ENCODE peak calls at places on chromosomes 7 and 10, in six cellular contexts. V, N, L, W, F and H are unnamed samples.
A peak's percentile ranks its signal among the peaks of the same experiment; 100 is the strongest.

GRCh38 chr7:80661729-80662128 is 23.3 kb downstream of the CD36 start:
- DNase-seq in V (no peak), N (no peak), L (no peak), W (no peak), F (no peak), H (no peak)

GRCh38 chr10:25059990-25060389 is 43.6 kb downstream of the THNSL1 start:
- DNase-seq in V (no peak), N (peak; percentile 48), L (peak; percentile 91), W (no peak), F (no peak), H (no peak)

GRCh38 chr7:95046494-95047240 is 139.3 kb downstream of the PPP1R9A start:
- DNase-seq in V (no peak), N (no peak), L (no peak), W (no peak), F (no peak), H (no peak)

GRCh38 chr7:85554294-85554877 is 367.5 kb upstream of the SEMA3D start:
- DNase-seq in V (peak; percentile 50), N (peak; percentile 59), L (peak; percentile 55), W (no peak), F (peak; percentile 61), H (no peak)

GRCh38 chr7:39969431-39969830 is 19.4 kb downstream of the CDK13 start:
- DNase-seq in V (no peak), N (no peak), L (peak; percentile 5), W (no peak), F (no peak), H (no peak)

GRCh38 chr10:104123397-104123796 is 1.4 kb downstream of the SFR1 start:
- DNase-seq in V (no peak), N (no peak), L (peak; percentile 20), W (no peak), F (peak; percentile 46), H (no peak)

GRCh38 chr10:88289342-88289741 is 293.8 kb downstream of the RNLS start:
- DNase-seq in V (no peak), N (no peak), L (peak; percentile 31), W (no peak), F (peak; percentile 34), H (no peak)

GRCh38 chr10:21526184-21526951 is 886 bp upstream of the SKIDA1 start:
- DNase-seq in V (no peak), N (peak; percentile 78), L (peak; percentile 61), W (peak; percentile 66), F (no peak), H (peak; percentile 92)

GRCh38 chr7:39459606-39460090 is 106.6 kb upstream of the YAE1 start:
- DNase-seq in V (no peak), N (no peak), L (no peak), W (no peak), F (no peak), H (no peak)

GRCh38 chr10:124693801-124694416 is 50.3 kb downstream of the FAM53B start:
- DNase-seq in V (no peak), N (peak; percentile 69), L (no peak), W (no peak), F (no peak), H (no peak)

GRCh38 chr10:349081-349480 is 213.8 kb downstream of the ZMYND11 start:
- DNase-seq in V (no peak), N (no peak), L (no peak), W (no peak), F (no peak), H (no peak)

GRCh38 chr7:14332155-14332554 is 342.7 kb upstream of the ETV1 start:
- DNase-seq in V (no peak), N (peak; percentile 50), L (no peak), W (no peak), F (no peak), H (no peak)

GRCh38 chr7:88480266-88480665 is 173.6 kb upstream of the STEAP4 start:
- DNase-seq in V (no peak), N (no peak), L (no peak), W (no peak), F (no peak), H (no peak)

GRCh38 chr7:51162724-51163329 is 153.8 kb downstream of the COBL start:
- DNase-seq in V (peak; percentile 83), N (peak; percentile 84), L (peak; percentile 72), W (peak; percentile 33), F (peak; percentile 63), H (peak; percentile 79)

GRCh38 chr7:44441079-44441478 is 49.4 kb downstream of the NUDCD3 start:
- DNase-seq in V (no peak), N (no peak), L (no peak), W (no peak), F (no peak), H (no peak)

GRCh38 chr7:77538908-77539212 is 1.8 kb downstream of the PTPN12 start:
- DNase-seq in V (no peak), N (no peak), L (no peak), W (no peak), F (no peak), H (no peak)

GRCh38 chr10:46304671-46305429 is 18.1 kb downstream of the ANTXRL start:
- DNase-seq in V (no peak), N (no peak), L (no peak), W (no peak), F (no peak), H (no peak)

GRCh38 chr10:78752708-78753107 is 316.1 kb upstream of the ZMIZ1 start:
- DNase-seq in V (no peak), N (no peak), L (no peak), W (no peak), F (no peak), H (no peak)

GRCh38 chr10:22410846-22411245 is 65.5 kb downstream of the SPAG6 start:
- DNase-seq in V (no peak), N (no peak), L (no peak), W (no peak), F (no peak), H (no peak)

GRCh38 chr10:80133221-80133620 is 691 bp downstream of the PLAC9 start:
- DNase-seq in V (no peak), N (no peak), L (no peak), W (no peak), F (no peak), H (peak; percentile 86)

GRCh38 chr10:119285495-119286267 is 78.3 kb downstream of the GRK5 start:
- DNase-seq in V (no peak), N (no peak), L (no peak), W (no peak), F (no peak), H (no peak)

GRCh38 chr7:148116954-148117353 is 473.6 kb upstream of the C7orf33 start:
- DNase-seq in V (no peak), N (no peak), L (no peak), W (no peak), F (no peak), H (no peak)

GRCh38 chr7:120988591-120989299 is at the start of gene CPED1:
- DNase-seq in V (peak; percentile 37), N (peak; percentile 55), L (peak; percentile 51), W (no peak), F (peak; percentile 10), H (peak; percentile 86)

GRCh38 chr10:123611876-123612275 is 54.3 kb upstream of the GPR26 start:
- DNase-seq in V (no peak), N (no peak), L (no peak), W (no peak), F (no peak), H (no peak)

GRCh38 chr7:69735582-69735981 is 137.3 kb downstream of the AUTS2 start:
- DNase-seq in V (no peak), N (no peak), L (no peak), W (no peak), F (no peak), H (no peak)
- H3K4me1 ChIP-seq in V (peaks cover 37% of the 10 kb centered on the region), N (peaks cover 19% of the 10 kb centered on the region), L (no peaks in the 10 kb centered on the region), W (no peaks in the 10 kb centered on the region), F (peaks cover 69% of the 10 kb centered on the region), H (peaks cover 27% of the 10 kb centered on the region)

GRCh38 chr7:90625051-90625450 is 28.9 kb downstream of the CDK14 start:
- DNase-seq in V (no peak), N (no peak), L (no peak), W (no peak), F (no peak), H (no peak)

GRCh38 chr7:90624128-90624980 is 28.2 kb downstream of the CDK14 start:
- DNase-seq in V (no peak), N (no peak), L (peak; percentile 66), W (no peak), F (no peak), H (no peak)

GRCh38 chr7:90621892-90622182 is 25.7 kb downstream of the CDK14 start:
- DNase-seq in V (no peak), N (no peak), L (no peak), W (no peak), F (no peak), H (no peak)

GRCh38 chr7:90621130-90621891 is 25.2 kb downstream of the CDK14 start:
- DNase-seq in V (no peak), N (peak; percentile 28), L (no peak), W (no peak), F (no peak), H (no peak)

GRCh38 chr7:90622670-90623069 is 26.5 kb downstream of the CDK14 start:
- DNase-seq in V (no peak), N (no peak), L (no peak), W (no peak), F (no peak), H (no peak)
- H3K4me1 ChIP-seq in V (peaks cover 10% of the 10 kb centered on the region), N (peaks cover 18% of the 10 kb centered on the region), L (peaks cover 34% of the 10 kb centered on the region), W (no peaks in the 10 kb centered on the region), F (no peaks in the 10 kb centered on the region), H (no peaks in the 10 kb centered on the region)

DNA sequence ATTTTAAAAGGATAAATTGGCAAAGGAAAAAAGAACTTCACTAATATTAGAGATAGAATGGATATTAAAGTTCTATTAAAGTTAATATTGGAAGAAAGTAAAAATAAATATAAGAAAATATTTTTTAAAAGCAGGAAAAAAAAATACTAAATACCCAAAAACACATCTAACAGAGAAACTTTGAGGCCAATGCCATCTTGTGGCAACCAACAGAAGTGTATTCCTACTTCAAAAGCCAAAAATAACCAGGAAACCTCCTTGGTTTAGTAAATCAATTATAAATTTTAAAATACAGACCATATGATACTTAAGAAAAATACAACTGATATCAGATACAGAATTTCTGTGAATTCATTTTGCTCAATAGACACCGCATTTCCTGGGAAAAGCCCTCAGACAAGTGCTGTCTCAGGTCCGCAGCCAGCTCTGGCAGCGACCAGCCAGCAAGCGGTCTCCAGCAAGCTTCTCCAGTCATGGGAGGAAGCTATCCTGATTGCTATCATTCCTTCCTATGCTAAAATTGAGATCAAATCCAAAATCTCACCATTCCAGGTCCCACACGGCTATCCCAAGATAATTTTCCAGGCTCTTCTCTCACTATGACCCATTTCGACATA is 65.3 kb downstream of the LMBR1 start:
- DNase-seq in V (no peak), N (no peak), L (no peak), W (no peak), F (peak; percentile 30), H (no peak)
- H3K4me1 ChIP-seq in V (no peaks in the 10 kb centered on the region), N (no peaks in the 10 kb centered on the region), L (no peaks in the 10 kb centered on the region), W (no peaks in the 10 kb centered on the region), F (peaks cover 18% of the 10 kb centered on the region), H (no peaks in the 10 kb centered on the region)

DNA sequence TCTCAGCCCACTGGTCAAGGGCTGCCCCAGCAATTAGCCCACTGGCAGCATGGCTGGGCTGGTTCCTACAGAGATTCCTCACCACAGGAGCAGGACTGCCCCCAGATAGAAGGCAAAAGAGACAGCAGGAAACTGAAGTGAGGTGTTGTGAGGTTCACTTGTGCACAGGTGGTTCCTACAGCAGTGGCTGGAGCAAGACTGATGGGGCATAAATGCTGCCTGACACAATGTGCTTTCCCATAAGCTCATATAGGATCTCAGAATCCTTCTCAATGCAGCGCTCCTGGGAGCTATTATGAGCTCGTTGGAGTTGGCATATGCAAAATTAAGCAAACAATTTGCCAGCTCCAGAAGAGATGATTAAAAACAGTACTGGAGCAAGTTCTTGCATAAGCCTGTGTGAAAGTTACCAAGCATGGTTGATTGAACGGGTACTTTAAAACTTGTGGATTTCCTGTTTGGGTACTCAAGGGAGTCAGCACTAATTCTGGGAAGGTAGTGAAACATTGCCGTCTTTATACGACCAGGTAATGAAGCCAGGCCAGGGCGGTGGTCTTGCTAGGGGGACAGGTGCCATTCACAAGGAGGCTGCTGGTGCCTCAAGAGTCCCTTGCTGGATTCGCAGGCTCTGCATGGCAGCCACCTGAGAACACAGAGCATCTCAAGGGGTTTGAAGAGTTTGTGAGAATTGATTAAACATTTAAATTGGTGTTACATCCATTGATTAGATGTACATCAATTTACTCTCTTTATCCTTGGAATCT is 20.3 kb upstream of the PRKCQ start:
- DNase-seq in V (no peak), N (no peak), L (no peak), W (no peak), F (no peak), H (no peak)
- H3K4me1 ChIP-seq in V (no peaks in the 10 kb centered on the region), N (no peaks in the 10 kb centered on the region), L (no peaks in the 10 kb centered on the region), W (peaks cover 65% of the 10 kb centered on the region), F (no peaks in the 10 kb centered on the region), H (no peaks in the 10 kb centered on the region)